ENCODE peak calls at places on chromosomes 11 and 22, in five cellular contexts. One of them, this sample, is unnamed.

GRCh38 chr11:8832571-8833260 is 78.3 kb upstream of the AKIP1 start:
- DNase-seq in HFF-Myc: peak; percentile 97
- DNase-seq in activated naive CD4-positive, alpha-beta T cell treated with anti-CD3 and anti-CD28 coated beads for 36 hours: peak; percentile 63
- DNase-seq in GDM1: no peak
- DNase-seq in adrenal gland: no peak
- DNase-seq in this sample: peak; percentile 96

GRCh38 chr22:39471421-39472141 is 14.8 kb downstream of the MGAT3 start:
- DNase-seq in activated naive CD4-positive, alpha-beta T cell treated with anti-CD3 and anti-CD28 coated beads for 36 hours: peak; percentile 19
- DNase-seq in adrenal gland: no peak
- DNase-seq in GDM1: no peak
- DNase-seq in HFF-Myc: no peak
- DNase-seq in this sample: peak; percentile 30

GRCh38 chr11:65325435-65325834 is 8.2 kb upstream of the DPF2 start:
- DNase-seq in activated naive CD4-positive, alpha-beta T cell treated with anti-CD3 and anti-CD28 coated beads for 36 hours: no peak
- DNase-seq in HFF-Myc: no peak
- DNase-seq in GDM1: no peak
- DNase-seq in adrenal gland: no peak
- DNase-seq in this sample: no peak

GRCh38 chr11:129191649-129192048 is 476 bp downstream of the ARHGAP32 start:
- DNase-seq in HFF-Myc: no peak
- DNase-seq in activated naive CD4-positive, alpha-beta T cell treated with anti-CD3 and anti-CD28 coated beads for 36 hours: no peak
- DNase-seq in adrenal gland: no peak
- DNase-seq in GDM1: no peak
- DNase-seq in this sample: no peak

GRCh38 chr22:27972732-27973698 is 54.0 kb upstream of the PITPNB start:
- DNase-seq in GDM1: no peak
- DNase-seq in adrenal gland: no peak
- DNase-seq in HFF-Myc: no peak
- DNase-seq in activated naive CD4-positive, alpha-beta T cell treated with anti-CD3 and anti-CD28 coated beads for 36 hours: no peak
- DNase-seq in this sample: no peak

GRCh38 chr22:48827228-48827810 is 1000.4 kb downstream of the BRD1 start:
- DNase-seq in adrenal gland: no peak
- DNase-seq in activated naive CD4-positive, alpha-beta T cell treated with anti-CD3 and anti-CD28 coated beads for 36 hours: no peak
- DNase-seq in GDM1: no peak
- DNase-seq in HFF-Myc: no peak
- DNase-seq in this sample: no peak

GRCh38 chr22:19705181-19705934 is 8.9 kb upstream of the SEPTIN5 start:
- DNase-seq in GDM1: no peak
- DNase-seq in activated naive CD4-positive, alpha-beta T cell treated with anti-CD3 and anti-CD28 coated beads for 36 hours: peak; percentile 4
- DNase-seq in adrenal gland: no peak
- DNase-seq in HFF-Myc: no peak
- DNase-seq in this sample: peak; percentile 8

GRCh38 chr11:17735823-17736772 is 1.5 kb downstream of the KCNC1 start:
- DNase-seq in HFF-Myc: no peak
- DNase-seq in GDM1: no peak
- DNase-seq in activated naive CD4-positive, alpha-beta T cell treated with anti-CD3 and anti-CD28 coated beads for 36 hours: no peak
- DNase-seq in adrenal gland: no peak
- DNase-seq in this sample: peak; percentile 55

GRCh38 chr11:86431258-86431657 is 56.6 kb downstream of the CCDC81 start:
- DNase-seq in activated naive CD4-positive, alpha-beta T cell treated with anti-CD3 and anti-CD28 coated beads for 36 hours: no peak
- DNase-seq in GDM1: no peak
- DNase-seq in HFF-Myc: no peak
- DNase-seq in adrenal gland: no peak
- DNase-seq in this sample: no peak

GRCh38 chr11:72418834-72419560 is 15.3 kb downstream of the CLPB start:
- DNase-seq in adrenal gland: no peak
- DNase-seq in activated naive CD4-positive, alpha-beta T cell treated with anti-CD3 and anti-CD28 coated beads for 36 hours: no peak
- DNase-seq in GDM1: no peak
- DNase-seq in HFF-Myc: no peak
- DNase-seq in this sample: no peak

GRCh38 chr11:3220101-3220500 is 1.5 kb upstream of the MRGPRG start:
- DNase-seq in HFF-Myc: no peak
- DNase-seq in GDM1: no peak
- DNase-seq in adrenal gland: no peak
- DNase-seq in activated naive CD4-positive, alpha-beta T cell treated with anti-CD3 and anti-CD28 coated beads for 36 hours: no peak
- DNase-seq in this sample: no peak

GRCh38 chr22:42717197-42717967 is 3.3 kb downstream of the A4GALT start:
- DNase-seq in HFF-Myc: no peak
- DNase-seq in adrenal gland: no peak
- DNase-seq in GDM1: no peak
- DNase-seq in activated naive CD4-positive, alpha-beta T cell treated with anti-CD3 and anti-CD28 coated beads for 36 hours: no peak
- DNase-seq in this sample: peak; percentile 53

GRCh38 chr11:12207384-12208150 is 97.2 kb downstream of the MICAL2 start:
- DNase-seq in HFF-Myc: no peak
- DNase-seq in activated naive CD4-positive, alpha-beta T cell treated with anti-CD3 and anti-CD28 coated beads for 36 hours: peak; percentile 73
- DNase-seq in GDM1: no peak
- DNase-seq in adrenal gland: no peak
- DNase-seq in this sample: no peak

GRCh38 chr11:122207921-122208764 is 92.1 kb upstream of the BLID start:
- DNase-seq in GDM1: no peak
- DNase-seq in activated naive CD4-positive, alpha-beta T cell treated with anti-CD3 and anti-CD28 coated beads for 36 hours: no peak
- DNase-seq in HFF-Myc: no peak
- DNase-seq in adrenal gland: no peak
- DNase-seq in this sample: no peak

GRCh38 chr11:93059074-93059957 is 89.9 kb downstream of the MTNR1B start:
- DNase-seq in HFF-Myc: peak; percentile 25
- DNase-seq in GDM1: no peak
- DNase-seq in adrenal gland: no peak
- DNase-seq in activated naive CD4-positive, alpha-beta T cell treated with anti-CD3 and anti-CD28 coated beads for 36 hours: no peak
- DNase-seq in this sample: no peak

GRCh38 chr11:100674212-100674611 is 12.9 kb upstream of the ARHGAP42 start:
- DNase-seq in adrenal gland: no peak
- DNase-seq in GDM1: no peak
- DNase-seq in activated naive CD4-positive, alpha-beta T cell treated with anti-CD3 and anti-CD28 coated beads for 36 hours: no peak
- DNase-seq in HFF-Myc: no peak
- DNase-seq in this sample: no peak

GRCh38 chr11:128512478-128513127 is 74.8 kb downstream of the ETS1 start:
- DNase-seq in activated naive CD4-positive, alpha-beta T cell treated with anti-CD3 and anti-CD28 coated beads for 36 hours: peak; percentile 70
- DNase-seq in HFF-Myc: no peak
- DNase-seq in GDM1: no peak
- DNase-seq in adrenal gland: no peak
- DNase-seq in this sample: no peak